ENCODE peak calls at places on chromosomes 4 and X, in nine cellular contexts. One of them, this sample, is unnamed.

GRCh38 chr4:155629183-155629825 is 37.3 kb upstream of the GUCY1A1 start:
- DNase-seq in EH: peak
- DNase-seq in DMS53: no peak
- DNase-seq in ureter: no peak
- DNase-seq in activated CD4-positive, alpha-beta T cell treated with anti-CD3 and anti-CD28 coated beads, Interleukin-2, amount 50 U/mL, for 48 hours: no peak
- DNase-seq in stimulated activated CD4-positive, alpha-beta T cell treated with anti-CD3 and anti-CD28 coated beads, Interleukin-2, amount 100 ng/mL, for 48 hours: no peak
- DNase-seq in GM10248: no peak
- DNase-seq in activated B cell treated with CpG ODN at 0.5 μM for 24 hours: no peak
- DNase-seq in AG09309: peak
- DNase-seq in this sample: peak

GRCh38 chr4:88779431-88779830 is 81.8 kb upstream of the NAP1L5 start:
- DNase-seq in DMS53: no peak
- DNase-seq in AG09309: no peak
- DNase-seq in stimulated activated CD4-positive, alpha-beta T cell treated with anti-CD3 and anti-CD28 coated beads, Interleukin-2, amount 100 ng/mL, for 48 hours: no peak
- DNase-seq in activated B cell treated with CpG ODN at 0.5 μM for 24 hours: no peak
- DNase-seq in activated CD4-positive, alpha-beta T cell treated with anti-CD3 and anti-CD28 coated beads, Interleukin-2, amount 50 U/mL, for 48 hours: no peak
- DNase-seq in EH: no peak
- DNase-seq in GM10248: no peak
- DNase-seq in ureter: no peak
- DNase-seq in this sample: no peak

GRCh38 chrX:130110379-130111219 is at the start of gene ELF4:
- DNase-seq in ureter: no peak
- DNase-seq in GM10248: peak
- DNase-seq in activated B cell treated with CpG ODN at 0.5 μM for 24 hours: peak
- DNase-seq in stimulated activated CD4-positive, alpha-beta T cell treated with anti-CD3 and anti-CD28 coated beads, Interleukin-2, amount 100 ng/mL, for 48 hours: no peak
- DNase-seq in DMS53: peak
- DNase-seq in activated CD4-positive, alpha-beta T cell treated with anti-CD3 and anti-CD28 coated beads, Interleukin-2, amount 50 U/mL, for 48 hours: peak
- DNase-seq in EH: peak
- DNase-seq in AG09309: no peak
- DNase-seq in this sample: peak

GRCh38 chr4:3217266-3217665 is 31.7 kb upstream of the MSANTD1 start:
- DNase-seq in activated B cell treated with CpG ODN at 0.5 μM for 24 hours: no peak
- DNase-seq in EH: no peak
- DNase-seq in activated CD4-positive, alpha-beta T cell treated with anti-CD3 and anti-CD28 coated beads, Interleukin-2, amount 50 U/mL, for 48 hours: no peak
- DNase-seq in GM10248: no peak
- DNase-seq in ureter: no peak
- DNase-seq in DMS53: no peak
- DNase-seq in stimulated activated CD4-positive, alpha-beta T cell treated with anti-CD3 and anti-CD28 coated beads, Interleukin-2, amount 100 ng/mL, for 48 hours: no peak
- DNase-seq in AG09309: no peak
- DNase-seq in this sample: no peak

GRCh38 chrX:16666541-16666940 is 16.6 kb downstream of the S100G start:
- DNase-seq in DMS53: no peak
- DNase-seq in stimulated activated CD4-positive, alpha-beta T cell treated with anti-CD3 and anti-CD28 coated beads, Interleukin-2, amount 100 ng/mL, for 48 hours: no peak
- DNase-seq in ureter: no peak
- DNase-seq in EH: peak
- DNase-seq in activated B cell treated with CpG ODN at 0.5 μM for 24 hours: no peak
- DNase-seq in GM10248: no peak
- DNase-seq in activated CD4-positive, alpha-beta T cell treated with anti-CD3 and anti-CD28 coated beads, Interleukin-2, amount 50 U/mL, for 48 hours: no peak
- DNase-seq in AG09309: no peak
- DNase-seq in this sample: peak

GRCh38 chr4:43238556-43238955 is 346.0 kb downstream of the GRXCR1 start:
- DNase-seq in GM10248: no peak
- DNase-seq in stimulated activated CD4-positive, alpha-beta T cell treated with anti-CD3 and anti-CD28 coated beads, Interleukin-2, amount 100 ng/mL, for 48 hours: no peak
- DNase-seq in activated B cell treated with CpG ODN at 0.5 μM for 24 hours: no peak
- DNase-seq in DMS53: no peak
- DNase-seq in activated CD4-positive, alpha-beta T cell treated with anti-CD3 and anti-CD28 coated beads, Interleukin-2, amount 50 U/mL, for 48 hours: no peak
- DNase-seq in ureter: no peak
- DNase-seq in AG09309: no peak
- DNase-seq in EH: no peak
- DNase-seq in this sample: no peak

GRCh38 chr4:37471971-37472370 is 214.2 kb downstream of the RELL1 start:
- DNase-seq in activated B cell treated with CpG ODN at 0.5 μM for 24 hours: no peak
- DNase-seq in EH: no peak
- DNase-seq in AG09309: no peak
- DNase-seq in ureter: peak
- DNase-seq in stimulated activated CD4-positive, alpha-beta T cell treated with anti-CD3 and anti-CD28 coated beads, Interleukin-2, amount 100 ng/mL, for 48 hours: no peak
- DNase-seq in GM10248: no peak
- DNase-seq in DMS53: no peak
- DNase-seq in activated CD4-positive, alpha-beta T cell treated with anti-CD3 and anti-CD28 coated beads, Interleukin-2, amount 50 U/mL, for 48 hours: no peak
- DNase-seq in this sample: no peak

GRCh38 chr4:138239496-138239895 is 2.7 kb downstream of the SLC7A11 start:
- DNase-seq in stimulated activated CD4-positive, alpha-beta T cell treated with anti-CD3 and anti-CD28 coated beads, Interleukin-2, amount 100 ng/mL, for 48 hours: no peak
- DNase-seq in EH: no peak
- DNase-seq in DMS53: no peak
- DNase-seq in AG09309: no peak
- DNase-seq in activated CD4-positive, alpha-beta T cell treated with anti-CD3 and anti-CD28 coated beads, Interleukin-2, amount 50 U/mL, for 48 hours: no peak
- DNase-seq in activated B cell treated with CpG ODN at 0.5 μM for 24 hours: no peak
- DNase-seq in ureter: no peak
- DNase-seq in GM10248: no peak
- DNase-seq in this sample: no peak

GRCh38 chr4:8330821-8331566 is 61.4 kb downstream of the HTRA3 start:
- DNase-seq in GM10248: no peak
- DNase-seq in AG09309: no peak
- DNase-seq in DMS53: no peak
- DNase-seq in EH: no peak
- DNase-seq in activated B cell treated with CpG ODN at 0.5 μM for 24 hours: no peak
- DNase-seq in activated CD4-positive, alpha-beta T cell treated with anti-CD3 and anti-CD28 coated beads, Interleukin-2, amount 50 U/mL, for 48 hours: no peak
- DNase-seq in ureter: peak
- DNase-seq in stimulated activated CD4-positive, alpha-beta T cell treated with anti-CD3 and anti-CD28 coated beads, Interleukin-2, amount 100 ng/mL, for 48 hours: no peak
- DNase-seq in this sample: peak

GRCh38 chr4:8398347-8398746 is 42.2 kb downstream of the ACOX3 start:
- DNase-seq in activated B cell treated with CpG ODN at 0.5 μM for 24 hours: no peak
- DNase-seq in GM10248: no peak
- DNase-seq in AG09309: no peak
- DNase-seq in stimulated activated CD4-positive, alpha-beta T cell treated with anti-CD3 and anti-CD28 coated beads, Interleukin-2, amount 100 ng/mL, for 48 hours: no peak
- DNase-seq in EH: no peak
- DNase-seq in activated CD4-positive, alpha-beta T cell treated with anti-CD3 and anti-CD28 coated beads, Interleukin-2, amount 50 U/mL, for 48 hours: no peak
- DNase-seq in DMS53: no peak
- DNase-seq in ureter: no peak
- DNase-seq in this sample: no peak

GRCh38 chr4:153781717-153782416 is 7.0 kb downstream of the SFRP2 start:
- DNase-seq in activated CD4-positive, alpha-beta T cell treated with anti-CD3 and anti-CD28 coated beads, Interleukin-2, amount 50 U/mL, for 48 hours: no peak
- DNase-seq in ureter: no peak
- DNase-seq in GM10248: no peak
- DNase-seq in stimulated activated CD4-positive, alpha-beta T cell treated with anti-CD3 and anti-CD28 coated beads, Interleukin-2, amount 100 ng/mL, for 48 hours: no peak
- DNase-seq in DMS53: no peak
- DNase-seq in AG09309: peak
- DNase-seq in activated B cell treated with CpG ODN at 0.5 μM for 24 hours: no peak
- DNase-seq in EH: peak
- DNase-seq in this sample: peak

GRCh38 chrX:56226980-56227379 is 5.2 kb upstream of the KLF8 start:
- DNase-seq in EH: no peak
- DNase-seq in stimulated activated CD4-positive, alpha-beta T cell treated with anti-CD3 and anti-CD28 coated beads, Interleukin-2, amount 100 ng/mL, for 48 hours: no peak
- DNase-seq in activated CD4-positive, alpha-beta T cell treated with anti-CD3 and anti-CD28 coated beads, Interleukin-2, amount 50 U/mL, for 48 hours: no peak
- DNase-seq in AG09309: no peak
- DNase-seq in DMS53: no peak
- DNase-seq in ureter: no peak
- DNase-seq in activated B cell treated with CpG ODN at 0.5 μM for 24 hours: no peak
- DNase-seq in GM10248: no peak
- DNase-seq in this sample: no peak

GRCh38 chr4:125703443-125703842 is 388.7 kb downstream of the FAT4 start:
- DNase-seq in activated B cell treated with CpG ODN at 0.5 μM for 24 hours: no peak
- DNase-seq in AG09309: peak
- DNase-seq in activated CD4-positive, alpha-beta T cell treated with anti-CD3 and anti-CD28 coated beads, Interleukin-2, amount 50 U/mL, for 48 hours: no peak
- DNase-seq in DMS53: no peak
- DNase-seq in GM10248: no peak
- DNase-seq in stimulated activated CD4-positive, alpha-beta T cell treated with anti-CD3 and anti-CD28 coated beads, Interleukin-2, amount 100 ng/mL, for 48 hours: no peak
- DNase-seq in EH: peak
- DNase-seq in ureter: no peak
- DNase-seq in this sample: peak

GRCh38 chr4:123786955-123787354 is 390.4 kb downstream of the SPRY1 start:
- DNase-seq in EH: peak
- DNase-seq in ureter: peak
- DNase-seq in activated B cell treated with CpG ODN at 0.5 μM for 24 hours: no peak
- DNase-seq in stimulated activated CD4-positive, alpha-beta T cell treated with anti-CD3 and anti-CD28 coated beads, Interleukin-2, amount 100 ng/mL, for 48 hours: no peak
- DNase-seq in AG09309: no peak
- DNase-seq in activated CD4-positive, alpha-beta T cell treated with anti-CD3 and anti-CD28 coated beads, Interleukin-2, amount 50 U/mL, for 48 hours: no peak
- DNase-seq in GM10248: no peak
- DNase-seq in DMS53: no peak
- DNase-seq in this sample: peak

GRCh38 chr4:13409324-13409723 is 74.8 kb downstream of the RAB28 start:
- DNase-seq in activated B cell treated with CpG ODN at 0.5 μM for 24 hours: no peak
- DNase-seq in GM10248: no peak
- DNase-seq in AG09309: no peak
- DNase-seq in DMS53: no peak
- DNase-seq in activated CD4-positive, alpha-beta T cell treated with anti-CD3 and anti-CD28 coated beads, Interleukin-2, amount 50 U/mL, for 48 hours: no peak
- DNase-seq in EH: no peak
- DNase-seq in ureter: no peak
- DNase-seq in stimulated activated CD4-positive, alpha-beta T cell treated with anti-CD3 and anti-CD28 coated beads, Interleukin-2, amount 100 ng/mL, for 48 hours: no peak
- DNase-seq in this sample: no peak

GRCh38 chr4:183229397-183229796 is 90.7 kb downstream of the CLDN22 start:
- DNase-seq in AG09309: no peak
- DNase-seq in activated B cell treated with CpG ODN at 0.5 μM for 24 hours: no peak
- DNase-seq in stimulated activated CD4-positive, alpha-beta T cell treated with anti-CD3 and anti-CD28 coated beads, Interleukin-2, amount 100 ng/mL, for 48 hours: no peak
- DNase-seq in activated CD4-positive, alpha-beta T cell treated with anti-CD3 and anti-CD28 coated beads, Interleukin-2, amount 50 U/mL, for 48 hours: no peak
- DNase-seq in EH: peak
- DNase-seq in GM10248: no peak
- DNase-seq in DMS53: no peak
- DNase-seq in ureter: no peak
- DNase-seq in this sample: peak

GRCh38 chr4:5206391-5206790 is 155.1 kb downstream of the STK32B start:
- DNase-seq in EH: peak
- DNase-seq in ureter: no peak
- DNase-seq in activated CD4-positive, alpha-beta T cell treated with anti-CD3 and anti-CD28 coated beads, Interleukin-2, amount 50 U/mL, for 48 hours: no peak
- DNase-seq in GM10248: no peak
- DNase-seq in stimulated activated CD4-positive, alpha-beta T cell treated with anti-CD3 and anti-CD28 coated beads, Interleukin-2, amount 100 ng/mL, for 48 hours: no peak
- DNase-seq in DMS53: peak
- DNase-seq in activated B cell treated with CpG ODN at 0.5 μM for 24 hours: no peak
- DNase-seq in AG09309: peak
- DNase-seq in this sample: peak

GRCh38 chr4:166657261-166657660 is 577.0 kb downstream of the SPOCK3 start:
- DNase-seq in GM10248: no peak
- DNase-seq in activated CD4-positive, alpha-beta T cell treated with anti-CD3 and anti-CD28 coated beads, Interleukin-2, amount 50 U/mL, for 48 hours: no peak
- DNase-seq in EH: peak
- DNase-seq in ureter: no peak
- DNase-seq in stimulated activated CD4-positive, alpha-beta T cell treated with anti-CD3 and anti-CD28 coated beads, Interleukin-2, amount 100 ng/mL, for 48 hours: no peak
- DNase-seq in AG09309: no peak
- DNase-seq in activated B cell treated with CpG ODN at 0.5 μM for 24 hours: no peak
- DNase-seq in DMS53: peak
- DNase-seq in this sample: no peak

GRCh38 chr4:40621592-40622512 is 7.8 kb downstream of the RBM47 start:
- DNase-seq in stimulated activated CD4-positive, alpha-beta T cell treated with anti-CD3 and anti-CD28 coated beads, Interleukin-2, amount 100 ng/mL, for 48 hours: no peak
- DNase-seq in activated CD4-positive, alpha-beta T cell treated with anti-CD3 and anti-CD28 coated beads, Interleukin-2, amount 50 U/mL, for 48 hours: peak
- DNase-seq in GM10248: peak
- DNase-seq in AG09309: peak
- DNase-seq in DMS53: peak
- DNase-seq in activated B cell treated with CpG ODN at 0.5 μM for 24 hours: peak
- DNase-seq in EH: peak
- DNase-seq in ureter: peak
- DNase-seq in this sample: peak

GRCh38 chr4:189128341-189128740 is 812.3 kb upstream of the FRG1 start:
- DNase-seq in activated CD4-positive, alpha-beta T cell treated with anti-CD3 and anti-CD28 coated beads, Interleukin-2, amount 50 U/mL, for 48 hours: no peak
- DNase-seq in GM10248: no peak
- DNase-seq in stimulated activated CD4-positive, alpha-beta T cell treated with anti-CD3 and anti-CD28 coated beads, Interleukin-2, amount 100 ng/mL, for 48 hours: no peak
- DNase-seq in EH: no peak
- DNase-seq in activated B cell treated with CpG ODN at 0.5 μM for 24 hours: no peak
- DNase-seq in DMS53: no peak
- DNase-seq in AG09309: no peak
- DNase-seq in ureter: no peak
- DNase-seq in this sample: no peak

GRCh38 chr4:151804821-151805220 is 44.0 kb upstream of the GATB start:
- DNase-seq in EH: peak
- DNase-seq in DMS53: no peak
- DNase-seq in activated CD4-positive, alpha-beta T cell treated with anti-CD3 and anti-CD28 coated beads, Interleukin-2, amount 50 U/mL, for 48 hours: no peak
- DNase-seq in AG09309: no peak
- DNase-seq in stimulated activated CD4-positive, alpha-beta T cell treated with anti-CD3 and anti-CD28 coated beads, Interleukin-2, amount 100 ng/mL, for 48 hours: no peak
- DNase-seq in activated B cell treated with CpG ODN at 0.5 μM for 24 hours: no peak
- DNase-seq in GM10248: no peak
- DNase-seq in ureter: no peak
- DNase-seq in this sample: peak

GRCh38 chr4:40736910-40737309 is 12.8 kb upstream of the NSUN7 start:
- DNase-seq in stimulated activated CD4-positive, alpha-beta T cell treated with anti-CD3 and anti-CD28 coated beads, Interleukin-2, amount 100 ng/mL, for 48 hours: no peak
- DNase-seq in ureter: no peak
- DNase-seq in DMS53: peak
- DNase-seq in GM10248: peak
- DNase-seq in EH: peak
- DNase-seq in AG09309: peak
- DNase-seq in activated B cell treated with CpG ODN at 0.5 μM for 24 hours: no peak
- DNase-seq in activated CD4-positive, alpha-beta T cell treated with anti-CD3 and anti-CD28 coated beads, Interleukin-2, amount 50 U/mL, for 48 hours: no peak
- DNase-seq in this sample: peak

This sample was measured in GM23248.